ENCODE peak calls at places on chromosome 6, in five cellular contexts. One of them, this sample, is unnamed.

GRCh38 chr6:20211941-20212391 is 303 bp downstream of the MBOAT1 start:
- DNase-seq in activated CD4-positive, CD25-positive, alpha-beta regulatory T cell: no peak
- DNase-seq in activated CD8-positive, alpha-beta memory T cell treated with anti-CD3 and anti-CD28 coated beads for 1 hour: peak; percentile 2
- DNase-seq in esophagus squamous epithelium: no peak
- DNase-seq in aorta: no peak
- DNase-seq in this sample: no peak

GRCh38 chr6:18501313-18502013 is 114.3 kb downstream of the RNF144B start:
- DNase-seq in activated CD4-positive, CD25-positive, alpha-beta regulatory T cell: no peak
- DNase-seq in activated CD8-positive, alpha-beta memory T cell treated with anti-CD3 and anti-CD28 coated beads for 1 hour: no peak
- DNase-seq in esophagus squamous epithelium: no peak
- DNase-seq in aorta: peak; percentile 86
- DNase-seq in this sample: no peak

GRCh38 chr6:169452117-169452868 is 198.6 kb upstream of the THBS2 start:
- DNase-seq in activated CD4-positive, CD25-positive, alpha-beta regulatory T cell: no peak
- DNase-seq in activated CD8-positive, alpha-beta memory T cell treated with anti-CD3 and anti-CD28 coated beads for 1 hour: no peak
- DNase-seq in esophagus squamous epithelium: no peak
- DNase-seq in aorta: peak; percentile 88
- DNase-seq in this sample: no peak

GRCh38 chr6:144585217-144585814 is 300.2 kb downstream of the UTRN start:
- DNase-seq in activated CD4-positive, CD25-positive, alpha-beta regulatory T cell: no peak
- DNase-seq in activated CD8-positive, alpha-beta memory T cell treated with anti-CD3 and anti-CD28 coated beads for 1 hour: no peak
- DNase-seq in esophagus squamous epithelium: no peak
- DNase-seq in aorta: no peak
- DNase-seq in this sample: peak; percentile 67

GRCh38 chr6:158816329-158816728 is 2.8 kb downstream of the EZR start:
- DNase-seq in activated CD4-positive, CD25-positive, alpha-beta regulatory T cell: no peak
- DNase-seq in activated CD8-positive, alpha-beta memory T cell treated with anti-CD3 and anti-CD28 coated beads for 1 hour: no peak
- DNase-seq in esophagus squamous epithelium: no peak
- DNase-seq in aorta: no peak
- DNase-seq in this sample: peak; percentile 52

GRCh38 chr6:22424196-22424595 is 127.4 kb upstream of the PRL start:
- DNase-seq in activated CD4-positive, CD25-positive, alpha-beta regulatory T cell: no peak
- DNase-seq in activated CD8-positive, alpha-beta memory T cell treated with anti-CD3 and anti-CD28 coated beads for 1 hour: no peak
- DNase-seq in esophagus squamous epithelium: no peak
- DNase-seq in aorta: no peak
- DNase-seq in this sample: no peak

GRCh38 chr6:39853604-39854003 is 61.4 kb downstream of the DAAM2 start:
- DNase-seq in activated CD4-positive, CD25-positive, alpha-beta regulatory T cell: no peak
- DNase-seq in activated CD8-positive, alpha-beta memory T cell treated with anti-CD3 and anti-CD28 coated beads for 1 hour: no peak
- DNase-seq in esophagus squamous epithelium: no peak
- DNase-seq in aorta: no peak
- DNase-seq in this sample: no peak

GRCh38 chr6:55794136-55794812 is 81.1 kb downstream of the BMP5 start:
- DNase-seq in activated CD4-positive, CD25-positive, alpha-beta regulatory T cell: no peak
- DNase-seq in activated CD8-positive, alpha-beta memory T cell treated with anti-CD3 and anti-CD28 coated beads for 1 hour: no peak
- DNase-seq in esophagus squamous epithelium: no peak
- DNase-seq in aorta: no peak
- DNase-seq in this sample: no peak

GRCh38 chr6:21441386-21441785 is 152.2 kb upstream of the SOX4 start:
- DNase-seq in activated CD4-positive, CD25-positive, alpha-beta regulatory T cell: no peak
- DNase-seq in activated CD8-positive, alpha-beta memory T cell treated with anti-CD3 and anti-CD28 coated beads for 1 hour: no peak
- DNase-seq in esophagus squamous epithelium: no peak
- DNase-seq in aorta: no peak
- DNase-seq in this sample: no peak

GRCh38 chr6:128463942-128464341 is 56.5 kb downstream of the PTPRK start:
- DNase-seq in activated CD4-positive, CD25-positive, alpha-beta regulatory T cell: no peak
- DNase-seq in activated CD8-positive, alpha-beta memory T cell treated with anti-CD3 and anti-CD28 coated beads for 1 hour: no peak
- DNase-seq in esophagus squamous epithelium: no peak
- DNase-seq in aorta: no peak
- DNase-seq in this sample: no peak

GRCh38 chr6:444653-445275 is 53.2 kb downstream of the IRF4 start:
- DNase-seq in activated CD4-positive, CD25-positive, alpha-beta regulatory T cell: no peak
- DNase-seq in activated CD8-positive, alpha-beta memory T cell treated with anti-CD3 and anti-CD28 coated beads for 1 hour: peak; percentile 37
- DNase-seq in esophagus squamous epithelium: no peak
- DNase-seq in aorta: no peak
- DNase-seq in this sample: no peak

GRCh38 chr6:446418-447366 is 55.1 kb downstream of the IRF4 start:
- DNase-seq in activated CD4-positive, CD25-positive, alpha-beta regulatory T cell: peak; percentile 70
- DNase-seq in activated CD8-positive, alpha-beta memory T cell treated with anti-CD3 and anti-CD28 coated beads for 1 hour: peak; percentile 76
- DNase-seq in esophagus squamous epithelium: no peak
- DNase-seq in aorta: no peak
- DNase-seq in this sample: no peak

GRCh38 chr6:89471287-89471867 is 38.4 kb downstream of the ANKRD6 start:
- DNase-seq in activated CD4-positive, CD25-positive, alpha-beta regulatory T cell: no peak
- DNase-seq in activated CD8-positive, alpha-beta memory T cell treated with anti-CD3 and anti-CD28 coated beads for 1 hour: no peak
- DNase-seq in esophagus squamous epithelium: no peak
- DNase-seq in aorta: no peak
- DNase-seq in this sample: no peak

GRCh38 chr6:11354019-11354418 is 121.6 kb upstream of the NEDD9 start:
- DNase-seq in activated CD4-positive, CD25-positive, alpha-beta regulatory T cell: peak; percentile 14
- DNase-seq in activated CD8-positive, alpha-beta memory T cell treated with anti-CD3 and anti-CD28 coated beads for 1 hour: peak; percentile 20
- DNase-seq in esophagus squamous epithelium: no peak
- DNase-seq in aorta: peak; percentile 79
- DNase-seq in this sample: no peak

GRCh38 chr6:122621638-122622037 is 11.4 kb downstream of the PKIB start:
- DNase-seq in activated CD4-positive, CD25-positive, alpha-beta regulatory T cell: no peak
- DNase-seq in activated CD8-positive, alpha-beta memory T cell treated with anti-CD3 and anti-CD28 coated beads for 1 hour: no peak
- DNase-seq in esophagus squamous epithelium: no peak
- DNase-seq in aorta: no peak
- DNase-seq in this sample: no peak

GRCh38 chr6:15752820-15753219 is 90.0 kb upstream of the DTNBP1 start:
- DNase-seq in activated CD4-positive, CD25-positive, alpha-beta regulatory T cell: no peak
- DNase-seq in activated CD8-positive, alpha-beta memory T cell treated with anti-CD3 and anti-CD28 coated beads for 1 hour: no peak
- DNase-seq in esophagus squamous epithelium: no peak
- DNase-seq in aorta: no peak
- DNase-seq in this sample: no peak

GRCh38 chr6:44221961-44222335 is 1.4 kb upstream of the SLC29A1 start:
- DNase-seq in activated CD4-positive, CD25-positive, alpha-beta regulatory T cell: no peak
- DNase-seq in activated CD8-positive, alpha-beta memory T cell treated with anti-CD3 and anti-CD28 coated beads for 1 hour: no peak
- DNase-seq in esophagus squamous epithelium: no peak
- DNase-seq in aorta: no peak
- DNase-seq in this sample: no peak

GRCh38 chr6:44224154-44224977 is 971 bp downstream of the SLC29A1 start:
- DNase-seq in activated CD4-positive, CD25-positive, alpha-beta regulatory T cell: no peak
- DNase-seq in activated CD8-positive, alpha-beta memory T cell treated with anti-CD3 and anti-CD28 coated beads for 1 hour: no peak
- DNase-seq in esophagus squamous epithelium: no peak
- DNase-seq in aorta: peak; percentile 61
- DNase-seq in this sample: peak; percentile 40

GRCh38 chr6:140043762-140044378 is 669.4 kb upstream of the CITED2 start:
- DNase-seq in activated CD4-positive, CD25-positive, alpha-beta regulatory T cell: no peak
- DNase-seq in activated CD8-positive, alpha-beta memory T cell treated with anti-CD3 and anti-CD28 coated beads for 1 hour: no peak
- DNase-seq in esophagus squamous epithelium: no peak
- DNase-seq in aorta: no peak
- DNase-seq in this sample: no peak

GRCh38 chr6:106446287-106446885 is 85.9 kb downstream of the CRYBG1 start:
- DNase-seq in activated CD4-positive, CD25-positive, alpha-beta regulatory T cell: no peak
- DNase-seq in activated CD8-positive, alpha-beta memory T cell treated with anti-CD3 and anti-CD28 coated beads for 1 hour: no peak
- DNase-seq in esophagus squamous epithelium: no peak
- DNase-seq in aorta: no peak
- DNase-seq in this sample: peak; percentile 58

GRCh38 chr6:43708857-43709653 is 21.5 kb upstream of the MRPS18A start:
- DNase-seq in activated CD4-positive, CD25-positive, alpha-beta regulatory T cell: no peak
- DNase-seq in activated CD8-positive, alpha-beta memory T cell treated with anti-CD3 and anti-CD28 coated beads for 1 hour: no peak
- DNase-seq in esophagus squamous epithelium: no peak
- DNase-seq in aorta: no peak
- DNase-seq in this sample: no peak

GRCh38 chr6:107466062-107466461 is 6.7 kb upstream of the PDSS2 start:
- DNase-seq in activated CD4-positive, CD25-positive, alpha-beta regulatory T cell: no peak
- DNase-seq in activated CD8-positive, alpha-beta memory T cell treated with anti-CD3 and anti-CD28 coated beads for 1 hour: no peak
- DNase-seq in esophagus squamous epithelium: no peak
- DNase-seq in aorta: no peak
- DNase-seq in this sample: no peak

GRCh38 chr6:5497896-5498578 is 236.7 kb downstream of the FARS2 start:
- DNase-seq in activated CD4-positive, CD25-positive, alpha-beta regulatory T cell: no peak
- DNase-seq in activated CD8-positive, alpha-beta memory T cell treated with anti-CD3 and anti-CD28 coated beads for 1 hour: no peak
- DNase-seq in esophagus squamous epithelium: no peak
- DNase-seq in aorta: no peak
- DNase-seq in this sample: no peak

GRCh38 chr6:52620906-52621190 is 44.0 kb upstream of the TRAM2 start:
- DNase-seq in activated CD4-positive, CD25-positive, alpha-beta regulatory T cell: no peak
- DNase-seq in activated CD8-positive, alpha-beta memory T cell treated with anti-CD3 and anti-CD28 coated beads for 1 hour: no peak
- DNase-seq in esophagus squamous epithelium: no peak
- DNase-seq in aorta: no peak
- DNase-seq in this sample: no peak

GRCh38 chr6:56909115-56909907 is 45.6 kb upstream of the BEND6 start:
- DNase-seq in activated CD4-positive, CD25-positive, alpha-beta regulatory T cell: no peak
- DNase-seq in activated CD8-positive, alpha-beta memory T cell treated with anti-CD3 and anti-CD28 coated beads for 1 hour: no peak
- DNase-seq in esophagus squamous epithelium: no peak
- DNase-seq in aorta: no peak
- DNase-seq in this sample: no peak

GRCh38 chr6:170265655-170266054 is 25.2 kb downstream of the DLL1 start:
- DNase-seq in activated CD4-positive, CD25-positive, alpha-beta regulatory T cell: no peak
- DNase-seq in activated CD8-positive, alpha-beta memory T cell treated with anti-CD3 and anti-CD28 coated beads for 1 hour: no peak
- DNase-seq in esophagus squamous epithelium: no peak
- DNase-seq in aorta: peak; percentile 24
- DNase-seq in this sample: no peak

GRCh38 chr6:6688283-6688682 is 99.8 kb downstream of the LY86 start:
- DNase-seq in activated CD4-positive, CD25-positive, alpha-beta regulatory T cell: no peak
- DNase-seq in activated CD8-positive, alpha-beta memory T cell treated with anti-CD3 and anti-CD28 coated beads for 1 hour: no peak
- DNase-seq in esophagus squamous epithelium: no peak
- DNase-seq in aorta: no peak
- DNase-seq in this sample: no peak

GRCh38 chr6:21678990-21679389 is 85.4 kb downstream of the SOX4 start:
- DNase-seq in activated CD4-positive, CD25-positive, alpha-beta regulatory T cell: no peak
- DNase-seq in activated CD8-positive, alpha-beta memory T cell treated with anti-CD3 and anti-CD28 coated beads for 1 hour: no peak
- DNase-seq in esophagus squamous epithelium: no peak
- DNase-seq in aorta: no peak
- DNase-seq in this sample: no peak

GRCh38 chr6:43714311-43715055 is 26.9 kb upstream of the MRPS18A start:
- DNase-seq in activated CD4-positive, CD25-positive, alpha-beta regulatory T cell: no peak
- DNase-seq in activated CD8-positive, alpha-beta memory T cell treated with anti-CD3 and anti-CD28 coated beads for 1 hour: no peak
- DNase-seq in esophagus squamous epithelium: no peak
- DNase-seq in aorta: no peak
- DNase-seq in this sample: peak; percentile 78

GRCh38 chr6:145559836-145560235 is 175.5 kb downstream of the EPM2A start:
- DNase-seq in activated CD4-positive, CD25-positive, alpha-beta regulatory T cell: no peak
- DNase-seq in activated CD8-positive, alpha-beta memory T cell treated with anti-CD3 and anti-CD28 coated beads for 1 hour: no peak
- DNase-seq in esophagus squamous epithelium: no peak
- DNase-seq in aorta: no peak
- DNase-seq in this sample: no peak

GRCh38 chr6:157106487-157106886 is 216.8 kb downstream of the TMEM242 start:
- DNase-seq in activated CD4-positive, CD25-positive, alpha-beta regulatory T cell: no peak
- DNase-seq in activated CD8-positive, alpha-beta memory T cell treated with anti-CD3 and anti-CD28 coated beads for 1 hour: no peak
- DNase-seq in esophagus squamous epithelium: no peak
- DNase-seq in aorta: no peak
- DNase-seq in this sample: no peak

GRCh38 chr6:34526241-34526972 is 29.7 kb downstream of the SPDEF start:
- DNase-seq in activated CD4-positive, CD25-positive, alpha-beta regulatory T cell: no peak
- DNase-seq in activated CD8-positive, alpha-beta memory T cell treated with anti-CD3 and anti-CD28 coated beads for 1 hour: no peak
- DNase-seq in esophagus squamous epithelium: no peak
- DNase-seq in aorta: peak; percentile 39
- DNase-seq in this sample: no peak

GRCh38 chr6:169905041-169905807 is 153.8 kb downstream of the ERMARD start:
- DNase-seq in activated CD4-positive, CD25-positive, alpha-beta regulatory T cell: no peak
- DNase-seq in activated CD8-positive, alpha-beta memory T cell treated with anti-CD3 and anti-CD28 coated beads for 1 hour: no peak
- DNase-seq in esophagus squamous epithelium: no peak
- DNase-seq in aorta: no peak
- DNase-seq in this sample: no peak

GRCh38 chr6:4647414-4648365 is 128.5 kb upstream of the CDYL start:
- DNase-seq in activated CD4-positive, CD25-positive, alpha-beta regulatory T cell: no peak
- DNase-seq in activated CD8-positive, alpha-beta memory T cell treated with anti-CD3 and anti-CD28 coated beads for 1 hour: no peak
- DNase-seq in esophagus squamous epithelium: no peak
- DNase-seq in aorta: peak; percentile 84
- DNase-seq in this sample: peak; percentile 13

GRCh38 chr6:48318670-48319069 is 207.7 kb upstream of the PTCHD4 start:
- DNase-seq in activated CD4-positive, CD25-positive, alpha-beta regulatory T cell: no peak
- DNase-seq in activated CD8-positive, alpha-beta memory T cell treated with anti-CD3 and anti-CD28 coated beads for 1 hour: no peak
- DNase-seq in esophagus squamous epithelium: no peak
- DNase-seq in aorta: no peak
- DNase-seq in this sample: no peak

GRCh38 chr6:1481326-1481725 is 92.0 kb downstream of the FOXF2 start:
- DNase-seq in activated CD4-positive, CD25-positive, alpha-beta regulatory T cell: no peak
- DNase-seq in activated CD8-positive, alpha-beta memory T cell treated with anti-CD3 and anti-CD28 coated beads for 1 hour: no peak
- DNase-seq in esophagus squamous epithelium: no peak
- DNase-seq in aorta: no peak
- DNase-seq in this sample: no peak

GRCh38 chr6:94065707-94066337 is 646.5 kb upstream of the EPHA7 start:
- DNase-seq in activated CD4-positive, CD25-positive, alpha-beta regulatory T cell: no peak
- DNase-seq in activated CD8-positive, alpha-beta memory T cell treated with anti-CD3 and anti-CD28 coated beads for 1 hour: no peak
- DNase-seq in esophagus squamous epithelium: no peak
- DNase-seq in aorta: no peak
- DNase-seq in this sample: no peak

GRCh38 chr6:15668918-15669317 is 6.1 kb upstream of the DTNBP1 start:
- DNase-seq in activated CD4-positive, CD25-positive, alpha-beta regulatory T cell: no peak
- DNase-seq in activated CD8-positive, alpha-beta memory T cell treated with anti-CD3 and anti-CD28 coated beads for 1 hour: no peak
- DNase-seq in esophagus squamous epithelium: no peak
- DNase-seq in aorta: no peak
- DNase-seq in this sample: no peak

GRCh38 chr6:70164556-70164955 is 138.3 kb downstream of the COL9A1 start:
- DNase-seq in activated CD4-positive, CD25-positive, alpha-beta regulatory T cell: no peak
- DNase-seq in activated CD8-positive, alpha-beta memory T cell treated with anti-CD3 and anti-CD28 coated beads for 1 hour: no peak
- DNase-seq in esophagus squamous epithelium: no peak
- DNase-seq in aorta: no peak
- DNase-seq in this sample: no peak

This sample was measured in NAMALWA.